ENCODE peak calls at places on chromosomes 7 and 10, in nine cellular contexts. P is dorsolateral prefrontal cortex; G is progenitor cell of endocrine pancreas; Y is GM20000; R is CD8-positive, alpha-beta T cell; C is kidney epithelial cell; E is body of pancreas; M is GM12865; B is mesothelial cell of epicardium. D is an unnamed sample.

GRCh38 chr7:30028749-30029635 is 780 bp downstream of the PLEKHA8 start:
- DNase-seq in M (peak; percentile 65), B (no peak), P (peak; percentile 41), C (no peak), G (peak; percentile 11), Y (peak; percentile 63), E (no peak), R (peak; percentile 59), D (no peak)

GRCh38 chr7:105759670-105760548 is 116.5 kb downstream of the ATXN7L1 start:
- DNase-seq in E (peak; percentile 45), Y (no peak), M (peak; percentile 41), G (no peak), P (peak; percentile 69), B (no peak), R (no peak), C (no peak), D (no peak)

GRCh38 chr10:127374901-127375300 is 174.2 kb upstream of the NPS start:
- DNase-seq in R (no peak), M (no peak), Y (no peak), B (no peak), C (no peak), P (no peak), E (no peak), G (no peak), D (no peak)

GRCh38 chr10:9825491-9826018 is 1192.1 kb upstream of the CELF2 start:
- DNase-seq in R (no peak), G (no peak), C (no peak), Y (no peak), B (no peak), E (peak; percentile 58), M (peak; percentile 4), P (no peak), D (no peak)

GRCh38 chr10:101237908-101238731 is 8.9 kb upstream of the LBX1 start:
- DNase-seq in M (no peak), B (no peak), Y (no peak), P (no peak), E (no peak), C (no peak), R (no peak), G (no peak), D (no peak)

GRCh38 chr10:98446656-98447221 is at the start of gene HPS1:
- DNase-seq in P (peak; percentile 59), C (no peak), G (peak; percentile 42), M (peak; percentile 91), E (peak; percentile 76), B (peak; percentile 75), Y (peak; percentile 94), R (peak; percentile 89), D (peak; percentile 83)

GRCh38 chr7:74527842-74528241 is 74.1 kb downstream of the GTF2IRD1 start:
- DNase-seq in M (no peak), P (no peak), B (no peak), G (no peak), C (no peak), Y (no peak), R (no peak), E (peak; percentile 94), D (no peak)

GRCh38 chr10:86099542-86100334 is 266.9 kb downstream of the GRID1 start:
- DNase-seq in E (no peak), B (no peak), G (no peak), C (no peak), P (no peak), Y (no peak), R (peak; percentile 11), M (no peak), D (peak; percentile 25)

GRCh38 chr7:151380199-151381082 is 29.4 kb downstream of the WDR86 start:
- DNase-seq in C (no peak), E (no peak), M (no peak), R (no peak), Y (peak; percentile 65), G (no peak), P (no peak), B (no peak), D (no peak)

GRCh38 chr7:22726345-22726848 is 603 bp upstream of the IL6 start:
- DNase-seq in B (peak; percentile 58), C (peak; percentile 56), R (peak; percentile 64), G (no peak), Y (peak; percentile 76), M (peak; percentile 74), P (no peak), E (peak; percentile 63), D (no peak)

GRCh38 chr10:971150-971542 is 17.1 kb upstream of the GTPBP4 start:
- DNase-seq in C (no peak), Y (no peak), B (no peak), M (no peak), P (no peak), E (peak; percentile 65), G (no peak), R (no peak), D (no peak)

GRCh38 chr7:3063016-3063753 is 19.5 kb upstream of the CARD11 start:
- DNase-seq in C (no peak), Y (peak; percentile 70), M (peak; percentile 79), G (no peak), E (no peak), P (no peak), R (peak; percentile 75), B (no peak), D (no peak)

GRCh38 chr10:52446391-52446790 is 132.3 kb downstream of the DKK1 start:
- DNase-seq in R (no peak), E (no peak), C (no peak), B (no peak), Y (no peak), P (no peak), M (no peak), G (no peak), D (no peak)

GRCh38 chr7:22193361-22194016 is 163.5 kb downstream of the RAPGEF5 start:
- DNase-seq in E (peak; percentile 56), B (peak; percentile 53), G (no peak), C (no peak), M (no peak), R (no peak), Y (no peak), P (peak; percentile 70), D (no peak)

GRCh38 chr10:21172774-21173432 is 275.8 kb upstream of the NEBL start:
- DNase-seq in B (peak; percentile 48), R (no peak), M (no peak), Y (peak; percentile 36), G (no peak), P (no peak), C (no peak), E (peak; percentile 36), D (no peak)

GRCh38 chr10:31768467-31768866 is 160.2 kb downstream of the ARHGAP12 start:
- DNase-seq in P (no peak), E (no peak), C (no peak), M (no peak), G (no peak), B (no peak), Y (no peak), R (no peak), D (no peak)

GRCh38 chr7:142384508-142384922 is 126.7 kb upstream of the PRSS58 start:
- DNase-seq in M (no peak), R (no peak), B (no peak), E (peak; percentile 44), G (no peak), P (no peak), Y (no peak), C (peak; percentile 55), D (no peak)

DNA sequence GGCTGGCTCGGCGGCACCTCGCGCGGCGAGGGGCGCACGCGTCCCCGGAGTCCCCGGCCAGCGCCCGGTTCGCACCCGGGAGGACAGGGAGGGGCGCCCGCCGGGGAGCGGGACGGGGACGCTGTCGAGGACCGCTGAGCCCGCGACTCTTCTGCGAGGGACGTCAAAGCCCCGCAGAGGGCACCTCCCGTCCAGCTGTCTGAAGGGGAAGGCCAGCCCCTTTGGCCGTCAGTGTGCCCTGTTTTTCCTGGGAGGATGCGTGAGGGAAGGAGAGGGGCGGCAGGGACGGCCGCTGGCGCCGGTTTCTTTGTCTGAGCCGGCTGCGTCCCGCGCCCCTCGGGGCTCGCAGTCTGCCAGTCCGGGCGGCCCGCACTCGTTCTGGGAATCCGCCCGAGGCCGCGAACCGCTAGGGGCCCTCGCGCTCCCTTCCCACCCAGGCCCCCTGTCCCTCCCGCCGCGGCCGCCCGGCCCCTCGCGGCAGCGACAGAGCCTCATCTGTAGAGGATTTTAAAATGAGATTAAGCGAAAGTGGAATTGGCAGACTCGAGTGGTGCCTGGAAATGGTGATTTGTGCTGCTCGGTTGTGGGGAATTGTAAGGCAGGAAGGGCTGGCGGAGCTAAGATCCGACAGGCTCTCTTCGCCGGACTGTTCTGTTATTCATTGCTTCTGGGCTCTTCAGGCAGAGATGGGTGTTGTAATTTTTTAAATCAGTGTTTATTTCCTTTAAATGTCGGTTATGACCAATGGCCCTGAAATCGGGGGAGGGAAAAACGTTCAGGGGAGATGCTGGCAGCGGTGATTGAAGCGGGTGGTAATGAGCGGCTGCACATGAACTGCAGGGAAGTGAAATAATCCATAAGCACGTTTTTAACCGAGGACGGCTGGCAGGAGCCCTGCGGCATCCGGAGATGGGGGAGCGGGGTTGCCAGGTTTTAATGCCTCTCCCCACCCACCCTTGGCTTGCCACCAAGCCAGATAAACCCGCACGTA is 622 bp upstream of the RELN start:
- DNase-seq in R (no peak), B (peak; percentile 59), M (peak; percentile 6), Y (peak; percentile 41), G (peak; percentile 39), E (no peak), P (no peak), C (peak; percentile 7), D (no peak)
- TF ChIP-seq CTCF in R (no peak), B (no peak), M (no peak), Y (no peak), G (peak; percentile 48), E (no peak), P (no peak), C (no peak), D (peak; percentile 47)

GRCh38 chr10:60169111-60169510 is 220.6 kb downstream of the ANK3 start:
- DNase-seq in E (no peak), C (no peak), P (no peak), M (no peak), G (no peak), Y (no peak), R (no peak), B (no peak), D (no peak)
- TF ChIP-seq CTCF in E (no peak), C (no peak), P (no peak), M (no peak), G (no peak), Y (no peak), R (no peak), B (no peak), D (no peak)

DNA sequence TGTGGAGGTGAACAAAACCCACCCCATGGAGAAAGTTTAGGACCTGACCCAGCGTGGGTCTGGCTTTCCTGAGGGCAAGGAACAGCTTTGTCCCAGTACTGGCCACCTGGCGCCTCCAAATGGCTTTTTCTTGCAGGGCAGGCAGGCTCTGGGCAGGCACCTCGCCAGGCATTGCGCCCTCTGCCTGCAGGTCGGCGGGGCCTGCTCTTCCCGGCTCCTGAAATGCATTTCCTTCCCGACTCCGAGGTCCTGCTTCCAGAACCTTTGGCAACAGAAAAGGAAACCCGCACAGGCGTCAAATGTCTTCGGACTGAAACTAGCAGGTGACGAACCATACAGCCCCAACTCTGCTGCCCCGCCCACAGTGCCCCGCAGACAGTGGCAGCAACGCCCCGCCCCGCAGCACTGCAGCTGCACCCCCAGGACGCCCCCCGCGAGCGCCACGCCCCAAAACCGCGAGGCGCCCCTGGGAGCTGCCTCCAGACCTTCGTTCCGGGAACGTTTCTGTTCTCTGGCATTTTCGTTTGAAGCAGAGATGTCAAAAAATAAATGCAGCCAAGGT is 65.5 kb downstream of the C10orf143 start:
- DNase-seq in B (peak; percentile 33), E (no peak), Y (no peak), R (no peak), G (no peak), C (no peak), P (no peak), M (no peak), D (peak; percentile 63)
- TF ChIP-seq CTCF in B (no peak), E (no peak), Y (no peak), R (no peak), G (peak; percentile 29), C (no peak), P (no peak), M (no peak), D (peak; percentile 18)

GRCh38 chr10:89092981-89093380 is 102.4 kb downstream of the FAS start:
- DNase-seq in G (no peak), Y (no peak), C (no peak), P (no peak), M (no peak), R (no peak), B (no peak), E (no peak), D (no peak)
- TF ChIP-seq CTCF in G (no peak), Y (no peak), C (no peak), P (no peak), M (no peak), R (no peak), B (no peak), E (no peak), D (no peak)

D was measured in type B pancreatic cell.